ENCODE peak calls at places on chromosomes 7 and 10, in five cellular contexts. One of them, this sample, is unnamed.

GRCh38 chr7:91568138-91568537 is 303.9 kb downstream of the FZD1 start:
- DNase-seq in stimulated activated CD8-positive, alpha-beta memory T cell treated with anti-CD3 and anti-CD28 coated beads, Interleukin-7, amount 100 ng/mL, for 4 hours: no peak
- DNase-seq in GM13977: no peak
- DNase-seq in activated T-helper 1 cell treated with anti-CD3 and anti-CD28 coated beads, Interleukin-2, amount 50 U/mL, for 16 hours: no peak
- DNase-seq in gastrocnemius medialis: no peak
- DNase-seq in this sample: no peak

GRCh38 chr10:24310104-24310503 is 101.2 kb downstream of the KIAA1217 start:
- DNase-seq in stimulated activated CD8-positive, alpha-beta memory T cell treated with anti-CD3 and anti-CD28 coated beads, Interleukin-7, amount 100 ng/mL, for 4 hours: no peak
- DNase-seq in GM13977: no peak
- DNase-seq in activated T-helper 1 cell treated with anti-CD3 and anti-CD28 coated beads, Interleukin-2, amount 50 U/mL, for 16 hours: no peak
- DNase-seq in gastrocnemius medialis: peak; percentile 35
- DNase-seq in this sample: no peak

GRCh38 chr10:88852327-88852726 is 683 bp upstream of the ANKRD22 start:
- DNase-seq in stimulated activated CD8-positive, alpha-beta memory T cell treated with anti-CD3 and anti-CD28 coated beads, Interleukin-7, amount 100 ng/mL, for 4 hours: no peak
- DNase-seq in GM13977: no peak
- DNase-seq in activated T-helper 1 cell treated with anti-CD3 and anti-CD28 coated beads, Interleukin-2, amount 50 U/mL, for 16 hours: no peak
- DNase-seq in gastrocnemius medialis: no peak
- DNase-seq in this sample: no peak

GRCh38 chr10:90352288-90352687 is 505.6 kb downstream of the HTR7 start:
- DNase-seq in stimulated activated CD8-positive, alpha-beta memory T cell treated with anti-CD3 and anti-CD28 coated beads, Interleukin-7, amount 100 ng/mL, for 4 hours: no peak
- DNase-seq in GM13977: no peak
- DNase-seq in activated T-helper 1 cell treated with anti-CD3 and anti-CD28 coated beads, Interleukin-2, amount 50 U/mL, for 16 hours: no peak
- DNase-seq in gastrocnemius medialis: no peak
- DNase-seq in this sample: no peak

GRCh38 chr7:22992874-22993840 is 20.8 kb downstream of the HYCC1 start:
- DNase-seq in stimulated activated CD8-positive, alpha-beta memory T cell treated with anti-CD3 and anti-CD28 coated beads, Interleukin-7, amount 100 ng/mL, for 4 hours: no peak
- DNase-seq in GM13977: no peak
- DNase-seq in activated T-helper 1 cell treated with anti-CD3 and anti-CD28 coated beads, Interleukin-2, amount 50 U/mL, for 16 hours: no peak
- DNase-seq in gastrocnemius medialis: no peak
- DNase-seq in this sample: no peak

GRCh38 chr7:132560825-132561529 is 15.3 kb downstream of the PLXNA4 start:
- DNase-seq in stimulated activated CD8-positive, alpha-beta memory T cell treated with anti-CD3 and anti-CD28 coated beads, Interleukin-7, amount 100 ng/mL, for 4 hours: no peak
- DNase-seq in GM13977: no peak
- DNase-seq in activated T-helper 1 cell treated with anti-CD3 and anti-CD28 coated beads, Interleukin-2, amount 50 U/mL, for 16 hours: no peak
- DNase-seq in gastrocnemius medialis: no peak
- DNase-seq in this sample: no peak

GRCh38 chr10:57983226-57983870 is 284.3 kb downstream of the IPMK start:
- DNase-seq in stimulated activated CD8-positive, alpha-beta memory T cell treated with anti-CD3 and anti-CD28 coated beads, Interleukin-7, amount 100 ng/mL, for 4 hours: no peak
- DNase-seq in GM13977: no peak
- DNase-seq in activated T-helper 1 cell treated with anti-CD3 and anti-CD28 coated beads, Interleukin-2, amount 50 U/mL, for 16 hours: no peak
- DNase-seq in gastrocnemius medialis: no peak
- DNase-seq in this sample: no peak

GRCh38 chr7:96397936-96398596 is 76.2 kb upstream of the SLC25A13 start:
- DNase-seq in stimulated activated CD8-positive, alpha-beta memory T cell treated with anti-CD3 and anti-CD28 coated beads, Interleukin-7, amount 100 ng/mL, for 4 hours: no peak
- DNase-seq in GM13977: no peak
- DNase-seq in activated T-helper 1 cell treated with anti-CD3 and anti-CD28 coated beads, Interleukin-2, amount 50 U/mL, for 16 hours: no peak
- DNase-seq in gastrocnemius medialis: no peak
- DNase-seq in this sample: no peak

GRCh38 chr7:99224263-99224947 is 16.5 kb upstream of the KPNA7 start:
- DNase-seq in stimulated activated CD8-positive, alpha-beta memory T cell treated with anti-CD3 and anti-CD28 coated beads, Interleukin-7, amount 100 ng/mL, for 4 hours: no peak
- DNase-seq in GM13977: no peak
- DNase-seq in activated T-helper 1 cell treated with anti-CD3 and anti-CD28 coated beads, Interleukin-2, amount 50 U/mL, for 16 hours: no peak
- DNase-seq in gastrocnemius medialis: no peak
- DNase-seq in this sample: no peak

GRCh38 chr7:142867398-142868187 is 12.7 kb downstream of the EPHB6 start:
- DNase-seq in stimulated activated CD8-positive, alpha-beta memory T cell treated with anti-CD3 and anti-CD28 coated beads, Interleukin-7, amount 100 ng/mL, for 4 hours: no peak
- DNase-seq in GM13977: no peak
- DNase-seq in activated T-helper 1 cell treated with anti-CD3 and anti-CD28 coated beads, Interleukin-2, amount 50 U/mL, for 16 hours: no peak
- DNase-seq in gastrocnemius medialis: no peak
- DNase-seq in this sample: no peak